ENCODE peak calls at places on chromosomes 12 and 14, in seven cellular contexts. V, N, R, D, Y, U and Q are unnamed samples.

GRCh38 chr12:14777271-14777670 is 26.0 kb downstream of the WBP11 start:
- DNase-seq in V (no peak), D (no peak), U (no peak), Y (no peak), N (no peak), R (no peak), Q (no peak)

GRCh38 chr14:76985021-76985420 is 43.5 kb downstream of the IRF2BPL start:
- DNase-seq in Y (no peak), R (peak), D (no peak), V (peak), U (no peak), N (no peak), Q (no peak)

GRCh38 chr14:35114036-35114435 is 7.8 kb downstream of the PPP2R3C start:
- DNase-seq in D (no peak), R (no peak), N (no peak), V (no peak), Y (no peak), U (no peak), Q (no peak)

GRCh38 chr12:122106891-122107660 is 28.5 kb downstream of the MLXIP start:
- DNase-seq in D (no peak), Y (no peak), N (no peak), V (peak), R (no peak), U (peak), Q (no peak)

GRCh38 chr14:94284221-94284620 is 8.8 kb downstream of the SERPINA10 start:
- DNase-seq in U (no peak), Y (no peak), D (no peak), V (no peak), N (no peak), R (no peak), Q (no peak)

GRCh38 chr14:68819260-68819691 is 26.4 kb upstream of the ZFP36L1 start:
- DNase-seq in V (peak), U (no peak), Y (no peak), R (no peak), D (peak), N (no peak), Q (no peak)

GRCh38 chr14:99527427-99528076 is 46.3 kb downstream of the CCNK start:
- DNase-seq in D (no peak), R (no peak), N (no peak), V (no peak), Y (no peak), U (no peak), Q (no peak)

GRCh38 chr14:70013269-70013873 is 134.2 kb downstream of the SMOC1 start:
- DNase-seq in N (no peak), V (peak), D (peak), Y (no peak), U (no peak), R (peak), Q (no peak)

GRCh38 chr12:89863332-89863938 is 154.8 kb upstream of the ATP2B1 start:
- DNase-seq in V (no peak), Y (no peak), U (no peak), R (no peak), N (no peak), D (no peak), Q (no peak)

GRCh38 chr14:45201908-45202307 is 51.1 kb downstream of the MIS18BP1 start:
- DNase-seq in N (no peak), R (no peak), U (no peak), V (peak), Y (no peak), D (peak), Q (no peak)

GRCh38 chr14:104865069-104865630 is at the start of gene CEP170B:
- DNase-seq in R (no peak), Y (no peak), V (peak), N (peak), D (peak), U (peak), Q (peak)

GRCh38 chr14:89365071-89365801 is 51.8 kb downstream of the FOXN3 start:
- DNase-seq in Y (no peak), D (no peak), N (no peak), R (no peak), U (no peak), V (no peak), Q (no peak)

GRCh38 chr14:77377502-77377844 is 294 bp downstream of the SAMD15 start:
- DNase-seq in N (no peak), D (no peak), V (no peak), R (no peak), Y (no peak), U (no peak), Q (no peak)

GRCh38 chr12:22656835-22657234 is 31.9 kb downstream of the ETNK1 start:
- DNase-seq in R (no peak), N (no peak), V (no peak), U (no peak), Y (no peak), D (no peak), Q (no peak)

GRCh38 chr12:11672833-11673232 is 23.4 kb downstream of the ETV6 start:
- DNase-seq in U (no peak), R (no peak), N (no peak), D (no peak), Y (no peak), V (peak), Q (no peak)

GRCh38 chr12:113988976-113989375 is 22.9 kb upstream of the RBM19 start:
- DNase-seq in R (no peak), D (no peak), V (no peak), U (no peak), Y (no peak), N (no peak), Q (no peak)

GRCh38 chr12:15728118-15728598 is 61.0 kb downstream of the EPS8 start:
- DNase-seq in N (no peak), Y (peak), V (no peak), D (no peak), R (no peak), U (no peak), Q (no peak)

GRCh38 chr12:128729628-128730121 is 94.1 kb downstream of the SLC15A4 start:
- DNase-seq in N (no peak), U (no peak), V (no peak), D (no peak), Y (no peak), R (no peak), Q (no peak)

GRCh38 chr12:105887131-105887530 is 251.6 kb downstream of the NUAK1 start:
- DNase-seq in V (no peak), D (no peak), N (no peak), Y (no peak), R (no peak), U (no peak), Q (no peak)

GRCh38 chr14:102280376-102280962 is 24.5 kb downstream of the MOK start:
- DNase-seq in Y (peak), V (no peak), D (no peak), R (no peak), N (no peak), U (no peak), Q (no peak)

GRCh38 chr14:31880935-31881334 is 196.2 kb upstream of the ARHGAP5 start:
- DNase-seq in D (no peak), Y (peak), V (peak), R (no peak), U (no peak), N (no peak), Q (no peak)

GRCh38 chr12:24561411-24561871 is 387.5 kb downstream of the BCAT1 start:
- DNase-seq in R (peak), Y (no peak), U (no peak), D (no peak), N (no peak), V (no peak), Q (no peak)

GRCh38 chr14:99413172-99413571 is 67.5 kb downstream of the SETD3 start:
- DNase-seq in N (no peak), Y (no peak), U (no peak), R (no peak), D (no peak), V (no peak), Q (no peak)

GRCh38 chr14:28975084-28975483 is 208.5 kb downstream of the FOXG1 start:
- DNase-seq in N (no peak), D (peak), Y (no peak), R (no peak), U (no peak), V (no peak), Q (no peak)

GRCh38 chr12:96211989-96212388 is 17.8 kb downstream of the ELK3 start:
- DNase-seq in N (no peak), V (no peak), D (no peak), Y (no peak), U (no peak), R (no peak), Q (no peak)

GRCh38 chr12:9364224-9365176 is 156.3 kb upstream of the PZP start:
- DNase-seq in Y (no peak), D (peak), V (no peak), R (no peak), U (no peak), N (no peak), Q (no peak)

GRCh38 chr14:69387311-69387710 is 10.8 kb downstream of the ERH start:
- DNase-seq in Y (no peak), U (no peak), V (no peak), N (no peak), D (no peak), R (no peak), Q (no peak)

DNA sequence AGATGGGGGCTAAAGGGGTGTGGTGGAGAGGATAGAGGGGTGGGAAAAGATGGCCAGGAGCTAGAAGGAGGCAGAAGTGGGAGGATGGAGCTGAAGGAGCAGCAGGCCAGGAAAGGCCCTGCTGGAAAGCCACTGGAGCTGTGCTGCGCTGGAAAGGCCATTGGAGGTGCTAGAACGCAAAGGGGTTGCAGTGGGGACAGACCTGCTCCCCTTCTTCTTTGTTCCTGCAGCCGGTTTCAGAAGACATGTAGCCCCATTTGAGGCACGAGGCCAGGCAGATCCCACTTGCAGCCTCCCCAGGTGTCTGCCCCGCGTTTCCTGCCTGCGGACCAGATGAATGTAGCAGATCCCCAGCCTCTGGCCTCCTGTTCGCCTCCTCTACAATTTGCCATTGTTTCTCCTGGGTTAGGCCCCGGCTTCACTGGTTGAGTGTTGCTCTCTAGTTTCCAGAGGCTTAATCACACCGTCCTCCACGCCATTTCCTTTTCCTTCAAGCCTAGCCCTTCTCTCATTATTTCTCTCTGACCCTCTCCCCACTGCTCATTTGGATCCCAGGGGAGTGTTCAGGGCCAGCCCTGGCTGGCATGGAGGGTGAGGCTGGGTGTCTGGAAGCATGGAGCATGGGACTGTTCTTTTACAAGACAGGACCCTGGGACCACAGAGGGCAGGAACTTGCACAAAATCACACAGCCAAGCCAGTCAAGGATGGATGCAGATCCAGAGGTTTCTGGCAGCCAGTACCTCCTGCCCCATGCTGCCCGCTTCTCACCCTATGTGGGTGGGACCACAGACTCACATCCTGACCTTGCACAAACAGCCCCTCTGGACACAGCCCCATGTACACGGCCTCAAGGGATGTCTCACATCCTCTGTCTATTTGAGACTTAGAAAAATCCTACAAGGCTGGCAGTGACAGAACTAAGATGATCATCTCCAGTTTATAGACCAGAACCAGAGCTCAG is 2.3 kb upstream of the GPR162 start:
- DNase-seq in U (no peak), D (no peak), N (no peak), Y (no peak), V (no peak), R (no peak), Q (no peak)
- TF ChIP-seq CTCF in U (no peak), D (no peak), N (no peak), Y (no peak), V (no peak), R (no peak), Q (no peak)

DNA sequence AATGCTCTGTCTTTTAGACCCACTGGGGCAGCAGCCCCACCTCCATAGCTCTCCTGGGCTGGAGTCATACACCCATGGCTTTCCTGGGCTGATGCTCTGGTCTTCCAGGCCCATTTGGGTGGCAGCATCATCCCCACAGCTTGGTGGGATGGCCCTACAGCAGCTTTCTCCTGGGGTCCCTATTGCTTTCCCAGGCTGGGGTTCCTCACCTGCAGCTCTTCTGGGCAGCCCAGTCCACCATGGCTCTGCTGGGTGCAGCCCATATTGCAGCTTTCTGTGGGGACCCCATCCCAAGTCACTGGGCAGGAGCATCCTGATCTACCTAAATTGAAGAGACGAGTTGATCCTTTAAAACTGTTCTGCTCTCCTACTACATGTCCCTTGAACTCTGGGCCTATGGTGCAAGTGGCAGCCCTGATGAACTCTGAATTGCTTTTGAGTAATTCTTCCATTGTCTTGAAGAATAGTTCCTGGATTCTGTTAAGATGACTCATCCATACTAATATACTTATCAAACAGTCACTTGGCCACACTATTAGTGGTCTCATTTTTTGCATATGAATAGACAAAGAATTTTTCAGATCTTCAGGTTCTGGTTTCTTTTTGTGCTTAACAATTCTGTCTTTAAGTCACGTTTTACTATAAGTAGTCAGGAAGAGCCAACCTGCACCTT is 390.1 kb downstream of the DPF3 start:
- DNase-seq in V (no peak), D (no peak), Y (no peak), R (no peak), N (no peak), U (no peak), Q (no peak)
- TF ChIP-seq CTCF in V (no peak), D (no peak), Y (no peak), R (no peak), N (no peak), U (no peak), Q (no peak)

GRCh38 chr12:45893240-45893639 is 97.1 kb downstream of the SCAF11 start:
- DNase-seq in R (peak), Y (peak), N (no peak), U (no peak), D (no peak), V (no peak), Q (no peak)
- TF ChIP-seq CTCF in R (no peak), Y (peak), N (no peak), U (no peak), D (no peak), V (peak), Q (peak)

DNA sequence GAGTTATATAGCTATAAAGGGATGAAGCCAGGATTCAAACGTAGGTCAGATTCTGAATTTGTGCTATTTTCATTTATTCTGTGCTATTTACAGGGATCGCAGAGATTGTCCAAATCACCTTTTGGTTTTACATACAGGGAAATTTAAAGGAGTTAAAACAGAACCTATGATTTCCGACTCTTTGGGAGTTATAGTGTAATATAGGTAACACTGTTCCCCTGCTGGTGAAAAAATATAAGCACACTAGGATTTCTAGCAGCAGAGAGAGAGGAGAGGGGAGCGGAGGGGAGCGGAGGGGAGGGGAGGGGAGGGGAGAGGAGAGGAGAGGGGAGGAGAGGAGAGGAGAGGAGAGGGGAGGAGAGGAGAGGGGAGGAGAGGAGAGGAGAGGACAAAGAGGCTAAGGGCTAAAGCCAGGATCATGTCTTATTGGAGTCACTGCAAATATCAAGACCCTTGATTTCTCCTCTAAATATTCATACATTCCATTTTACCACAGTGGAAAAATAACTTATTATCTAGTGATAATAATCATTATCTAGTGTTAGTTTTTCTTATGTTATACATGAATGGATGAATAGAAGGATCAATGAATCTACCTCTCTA is 46.2 kb upstream of the KCNH5 start:
- DNase-seq in N (no peak), U (no peak), R (no peak), V (no peak), Y (no peak), D (no peak), Q (no peak)
- TF ChIP-seq CTCF in N (peak), U (no peak), R (peak), V (no peak), Y (no peak), D (no peak), Q (peak)